ENCODE peak calls at places on chromosomes 6 and 20, in four cellular contexts. M, L, F and C are unnamed samples.

GRCh38 chr6:17820055-17820454 is 113.3 kb upstream of the NUP153 start:
- DNase-seq in F (no peak), M (no peak), L (no peak), C (no peak)

GRCh38 chr20:41770427-41770826 is 152.2 kb upstream of the CHD6 start:
- DNase-seq in L (no peak), M (no peak), F (no peak), C (no peak)

GRCh38 chr20:44532981-44533331 is 11.1 kb upstream of the SERINC3 start:
- DNase-seq in M (peak; percentile 52), F (peak; percentile 18), L (no peak), C (no peak)

GRCh38 chr6:119324718-119325117 is 24.8 kb downstream of the MAN1A1 start:
- DNase-seq in L (no peak), F (no peak), M (no peak), C (no peak)

GRCh38 chr6:231779-232178 is 60.5 kb upstream of the DUSP22 start:
- DNase-seq in L (no peak), F (no peak), M (no peak), C (no peak)

GRCh38 chr20:33211817-33212424 is 5.2 kb upstream of the BPIFA3 start:
- DNase-seq in F (peak; percentile 57), M (peak; percentile 34), L (no peak), C (no peak)

GRCh38 chr20:496126-496696 is 33.9 kb upstream of the TBC1D20 start:
- DNase-seq in M (no peak), F (no peak), L (no peak), C (no peak)

GRCh38 chr20:13517801-13518200 is 120.9 kb downstream of the TASP1 start:
- DNase-seq in L (no peak), F (no peak), M (no peak), C (no peak)

GRCh38 chr20:35791823-35792222 is 20.0 kb downstream of the PHF20 start:
- DNase-seq in F (peak; percentile 8), M (no peak), L (no peak), C (no peak)

GRCh38 chr20:57065646-57066045 is 200.8 kb downstream of the BMP7 start:
- DNase-seq in L (no peak), M (peak; percentile 24), F (no peak), C (no peak)

GRCh38 chr20:24473435-24473834 is 4.0 kb downstream of the SYNDIG1 start:
- DNase-seq in L (no peak), F (no peak), M (no peak), C (no peak)

GRCh38 chr6:152189736-152190135 is 382.3 kb downstream of the ESR1 start:
- DNase-seq in F (no peak), L (no peak), M (no peak), C (no peak)

GRCh38 chr6:163415176-163415619 is 680 bp downstream of the QKI start:
- DNase-seq in M (no peak), F (peak; percentile 40), L (peak; percentile 20), C (no peak)

GRCh38 chr6:79604583-79605037 is 26.5 kb upstream of the SH3BGRL2 start:
- DNase-seq in L (no peak), M (peak; percentile 64), F (no peak), C (no peak)

GRCh38 chr6:140579918-140580317 is 1205.5 kb upstream of the CITED2 start:
- DNase-seq in L (no peak), M (no peak), F (no peak), C (no peak)

GRCh38 chr20:59042796-59043621 is 423 bp upstream of the PRELID3B start:
- DNase-seq in F (peak; percentile 93), L (peak; percentile 91), M (peak; percentile 73), C (peak; percentile 93)

GRCh38 chr6:835476-836160 is 142.7 kb upstream of the EXOC2 start:
- DNase-seq in F (no peak), M (no peak), L (no peak), C (no peak)

GRCh38 chr20:2387180-2387577 is 6.5 kb downstream of the TGM6 start:
- DNase-seq in L (no peak), F (peak; percentile 80), M (peak; percentile 64), C (no peak)
- TF ChIP-seq CTCF in L (no peak), F (peak; percentile 69), M (peak; percentile 70), C (peak; percentile 28)

GRCh38 chr6:84687487-84687886 is 76.9 kb downstream of the TBX18 start:
- DNase-seq in M (no peak), F (no peak), L (no peak), C (no peak)

GRCh38 chr6:84696181-84696580 is 68.2 kb downstream of the TBX18 start:
- DNase-seq in L (no peak), M (no peak), F (no peak), C (no peak)

GRCh38 chr6:84688187-84688878 is 76.1 kb downstream of the TBX18 start:
- DNase-seq in F (no peak), L (no peak), M (no peak), C (no peak)

DNA sequence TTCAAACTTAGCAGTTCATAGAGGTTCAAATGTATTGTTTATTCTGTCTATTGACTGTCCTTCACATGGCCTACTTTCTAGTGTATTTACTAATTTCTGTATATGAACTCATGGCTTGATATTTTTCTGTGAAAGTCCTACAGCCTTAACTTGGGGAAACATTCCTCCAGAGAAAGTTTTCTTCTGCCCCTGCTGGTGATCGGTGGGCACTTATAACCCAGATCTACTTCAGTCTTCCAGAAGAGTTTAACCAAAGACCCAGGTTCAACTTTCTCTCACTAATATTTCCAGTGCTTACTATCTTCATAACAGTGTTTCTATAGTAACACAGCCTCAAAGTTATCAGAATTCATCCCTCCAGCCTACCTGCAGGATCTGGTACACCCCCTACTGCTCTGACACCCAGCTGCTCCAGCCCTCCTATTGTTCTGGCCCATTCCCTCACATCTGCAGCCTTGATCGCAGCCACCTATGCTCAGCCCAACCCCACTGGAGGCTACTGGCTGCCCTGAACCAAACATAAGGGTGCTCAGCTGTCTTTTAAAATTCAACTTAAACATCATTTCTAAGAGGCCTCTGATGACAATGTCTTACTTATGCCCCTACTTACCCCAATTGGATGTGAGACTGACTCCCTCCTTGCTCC is 72.3 kb downstream of the TBX18 start:
- DNase-seq in F (no peak), L (no peak), M (no peak), C (no peak)
- TF ChIP-seq CTCF in F (no peak), L (no peak), M (no peak), C (no peak)

DNA sequence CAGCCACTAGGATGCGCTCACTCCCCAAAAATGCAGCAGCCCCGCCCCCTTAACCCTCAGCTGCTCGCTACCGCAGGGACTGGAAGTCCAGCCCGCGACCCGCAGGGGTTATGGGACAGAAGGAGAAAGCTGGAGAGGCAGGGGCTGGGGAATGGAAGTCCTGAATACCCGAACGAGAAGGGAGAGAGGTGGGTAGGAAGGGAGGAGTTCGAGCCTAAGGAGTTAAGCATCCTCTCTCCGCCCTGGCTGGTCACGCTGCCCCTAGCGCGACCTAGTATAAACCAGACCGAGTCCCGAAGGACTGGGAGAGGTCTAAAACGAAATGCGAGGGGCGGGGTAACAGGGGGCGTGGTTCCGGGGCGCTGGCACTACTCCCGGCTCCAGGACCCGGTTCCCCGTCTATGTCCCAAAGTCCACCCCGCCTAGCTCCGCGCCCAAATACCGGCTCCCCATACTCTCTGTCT is 448 bp upstream of the DDAH2 start:
- DNase-seq in L (peak; percentile 93), F (peak; percentile 84), M (peak; percentile 83), C (peak; percentile 94)
- TF ChIP-seq CTCF in L (peak; percentile 23), F (peak; percentile 25), M (no peak), C (no peak)

GRCh38 chr20:21309678-21310467 is 6.7 kb downstream of the XRN2 start:
- DNase-seq in M (no peak), L (no peak), F (no peak), C (no peak)
- TF ChIP-seq CTCF in M (no peak), L (no peak), F (no peak), C (no peak)

GRCh38 chr20:16904751-16905150 is 156.6 kb downstream of the OTOR start:
- DNase-seq in M (no peak), F (no peak), L (no peak), C (no peak)
- TF ChIP-seq CTCF in M (peak; percentile 32), F (no peak), L (no peak), C (no peak)

DNA sequence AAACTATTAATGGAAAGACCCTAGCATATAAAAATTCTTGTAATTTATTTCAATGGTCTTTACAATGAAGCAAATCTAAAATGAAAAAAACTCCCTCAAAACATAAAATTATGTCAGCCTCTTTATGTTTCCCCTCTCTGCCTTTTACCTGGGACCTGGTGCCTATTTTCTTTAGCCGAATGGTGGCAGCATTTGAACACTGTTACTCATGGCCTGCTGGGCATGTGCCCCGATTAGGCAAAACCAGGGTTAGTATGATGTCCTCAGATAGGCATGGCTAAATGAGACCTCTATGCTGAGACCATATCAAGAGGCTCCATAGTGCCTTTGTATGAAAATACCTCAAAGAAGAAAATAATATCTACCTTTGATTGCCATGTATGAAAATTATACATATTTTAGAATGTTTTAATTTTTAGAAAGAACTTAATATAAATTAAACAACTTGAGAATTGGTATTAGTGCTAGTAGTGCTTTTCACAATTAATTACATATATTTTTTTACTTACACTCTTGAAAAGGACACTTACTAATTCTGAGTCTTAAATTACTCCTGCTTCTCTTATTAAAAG is 22.5 kb upstream of the C6orf58 start:
- DNase-seq in M (peak; percentile 42), L (no peak), F (peak; percentile 43), C (no peak)
- TF ChIP-seq CTCF in M (peak; percentile 72), L (no peak), F (no peak), C (peak; percentile 31)

GRCh38 chr6:93420163-93420806 is 926 bp upstream of the EPHA7 start:
- DNase-seq in M (no peak), L (no peak), F (no peak), C (no peak)

GRCh38 chr6:93418113-93418447 is 1.3 kb downstream of the EPHA7 start:
- DNase-seq in M (no peak), L (no peak), F (no peak), C (no peak)

GRCh38 chr6:93419304-93420162 is at the start of gene EPHA7:
- DNase-seq in M (peak; percentile 95), L (peak; percentile 96), F (peak; percentile 46), C (peak; percentile 92)

GRCh38 chr6:93417421-93417996 is 1.9 kb downstream of the EPHA7 start:
- DNase-seq in M (peak; percentile 17), L (no peak), F (no peak), C (no peak)

GRCh38 chr6:93418448-93419303 is 683 bp downstream of the EPHA7 start:
- DNase-seq in M (peak; percentile 18), L (peak; percentile 21), F (peak; percentile 2), C (peak; percentile 20)
- TF ChIP-seq CTCF in M (peak; percentile 20), L (no peak), F (no peak), C (no peak)

GRCh38 chr6:122663981-122664380 is 53.8 kb downstream of the PKIB start:
- DNase-seq in M (no peak), F (no peak), L (no peak), C (no peak)

GRCh38 chr6:122657601-122658000 is 47.4 kb downstream of the PKIB start:
- DNase-seq in L (no peak), M (peak; percentile 34), F (no peak), C (no peak)

GRCh38 chr6:122665929-122666328 is 55.7 kb downstream of the PKIB start:
- DNase-seq in L (no peak), F (no peak), M (no peak), C (no peak)

DNA sequence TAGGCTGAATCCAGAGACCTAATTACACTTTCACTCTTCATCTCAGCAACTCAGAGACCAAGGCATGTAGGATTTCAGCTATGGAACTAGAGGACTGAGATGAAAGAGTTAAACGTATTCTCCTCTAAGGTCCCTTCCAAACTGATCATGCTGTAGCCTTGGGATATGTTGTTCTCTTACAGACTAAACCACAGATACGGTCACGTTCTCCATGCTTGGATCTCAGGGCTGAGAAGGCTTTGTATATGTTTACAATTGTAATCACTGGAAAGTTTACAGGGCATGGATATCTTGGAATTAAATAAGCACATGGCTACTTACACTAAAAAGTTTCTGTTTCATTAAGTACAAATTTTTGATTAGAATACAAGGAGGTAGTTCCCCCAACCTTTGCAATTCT is 50.1 kb downstream of the PKIB start:
- DNase-seq in M (no peak), L (no peak), F (no peak), C (no peak)
- TF ChIP-seq CTCF in M (no peak), L (no peak), F (no peak), C (no peak)